ENCODE peak calls at places on chromosomes 6 and 20, in eight cellular contexts. One of them, this sample, is unnamed. For H3K36me3, the result is how much of the 10 kb centered on the place peaks cover.

GRCh38 chr20:59623133-59623532 is 18.8 kb downstream of the PHACTR3 start:
- DNase-seq in heart left ventricle: no peak
- DNase-seq in stomach: no peak
- DNase-seq in uterus: no peak
- DNase-seq in ovary: no peak
- DNase-seq in adrenal gland: no peak
- DNase-seq in sigmoid colon: no peak
- DNase-seq in gastrocnemius medialis: no peak
- DNase-seq in this sample: no peak

GRCh38 chr6:15997751-15998388 is 131.0 kb upstream of the MYLIP start:
- DNase-seq in heart left ventricle: no peak
- DNase-seq in stomach: no peak
- DNase-seq in uterus: no peak
- DNase-seq in ovary: no peak
- DNase-seq in adrenal gland: no peak
- DNase-seq in sigmoid colon: no peak
- DNase-seq in gastrocnemius medialis: no peak
- DNase-seq in this sample: no peak

GRCh38 chr6:18302561-18303439 is 38.5 kb upstream of the DEK start:
- DNase-seq in heart left ventricle: no peak
- DNase-seq in stomach: no peak
- DNase-seq in uterus: no peak
- DNase-seq in ovary: no peak
- DNase-seq in adrenal gland: peak
- DNase-seq in sigmoid colon: no peak
- DNase-seq in gastrocnemius medialis: peak
- DNase-seq in this sample: no peak

GRCh38 chr6:116536216-116536621 is 9.3 kb downstream of the TRAPPC3L start:
- DNase-seq in heart left ventricle: no peak
- DNase-seq in stomach: no peak
- DNase-seq in uterus: no peak
- DNase-seq in ovary: no peak
- DNase-seq in adrenal gland: peak
- DNase-seq in sigmoid colon: no peak
- DNase-seq in gastrocnemius medialis: no peak
- DNase-seq in this sample: peak

GRCh38 chr6:46207174-46207573 is 36.4 kb upstream of the ENPP5 start:
- DNase-seq in heart left ventricle: no peak
- DNase-seq in stomach: no peak
- DNase-seq in uterus: no peak
- DNase-seq in ovary: no peak
- DNase-seq in adrenal gland: no peak
- DNase-seq in sigmoid colon: no peak
- DNase-seq in gastrocnemius medialis: no peak
- DNase-seq in this sample: no peak

GRCh38 chr6:74551896-74552295 is 654.0 kb downstream of the COL12A1 start:
- DNase-seq in heart left ventricle: no peak
- DNase-seq in stomach: no peak
- DNase-seq in uterus: no peak
- DNase-seq in ovary: no peak
- DNase-seq in adrenal gland: no peak
- DNase-seq in sigmoid colon: no peak
- DNase-seq in gastrocnemius medialis: no peak
- DNase-seq in this sample: no peak

GRCh38 chr6:56393615-56394612 is 146.5 kb upstream of the COL21A1 start:
- DNase-seq in heart left ventricle: no peak
- DNase-seq in stomach: no peak
- DNase-seq in uterus: no peak
- DNase-seq in ovary: no peak
- DNase-seq in adrenal gland: no peak
- DNase-seq in sigmoid colon: no peak
- DNase-seq in gastrocnemius medialis: no peak
- DNase-seq in this sample: no peak

GRCh38 chr6:114762145-114762544 is 419.3 kb upstream of the HS3ST5 start:
- DNase-seq in heart left ventricle: no peak
- DNase-seq in stomach: no peak
- DNase-seq in uterus: no peak
- DNase-seq in ovary: no peak
- DNase-seq in adrenal gland: no peak
- DNase-seq in sigmoid colon: no peak
- DNase-seq in gastrocnemius medialis: no peak
- DNase-seq in this sample: no peak

GRCh38 chr6:156102129-156102528 is 646.5 kb upstream of the NOX3 start:
- DNase-seq in heart left ventricle: no peak
- DNase-seq in stomach: no peak
- DNase-seq in uterus: no peak
- DNase-seq in ovary: no peak
- DNase-seq in adrenal gland: no peak
- DNase-seq in sigmoid colon: no peak
- DNase-seq in gastrocnemius medialis: no peak
- DNase-seq in this sample: no peak

GRCh38 chr6:169236988-169237387 is 16.7 kb downstream of the THBS2 start:
- DNase-seq in heart left ventricle: no peak
- DNase-seq in stomach: no peak
- DNase-seq in uterus: no peak
- DNase-seq in ovary: no peak
- DNase-seq in adrenal gland: no peak
- DNase-seq in sigmoid colon: no peak
- DNase-seq in gastrocnemius medialis: no peak
- DNase-seq in this sample: no peak
- H3K36me3 ChIP-seq in heart left ventricle: under half
- H3K36me3 ChIP-seq in stomach: under half
- H3K36me3 ChIP-seq in uterus: under half
- H3K36me3 ChIP-seq in ovary: under half
- H3K36me3 ChIP-seq in adrenal gland: under half
- H3K36me3 ChIP-seq in sigmoid colon: under half
- H3K36me3 ChIP-seq in gastrocnemius medialis: under half
- H3K36me3 ChIP-seq in this sample: under half

GRCh38 chr20:46690219-46691111 is 1.2 kb upstream of the TP53RK start:
- DNase-seq in heart left ventricle: no peak
- DNase-seq in stomach: no peak
- DNase-seq in uterus: no peak
- DNase-seq in ovary: no peak
- DNase-seq in adrenal gland: no peak
- DNase-seq in sigmoid colon: peak
- DNase-seq in gastrocnemius medialis: no peak
- DNase-seq in this sample: no peak
- H3K4me3 ChIP-seq in heart left ventricle: no peak
- H3K4me3 ChIP-seq in stomach: peak
- H3K4me3 ChIP-seq in uterus: peak
- H3K4me3 ChIP-seq in ovary: peak
- H3K4me3 ChIP-seq in adrenal gland: no peak
- H3K4me3 ChIP-seq in sigmoid colon: peak
- H3K4me3 ChIP-seq in gastrocnemius medialis: peak
- H3K4me3 ChIP-seq in this sample: no peak

GRCh38 chr20:47669489-47669888 is 115.8 kb downstream of the SULF2 start:
- DNase-seq in heart left ventricle: no peak
- DNase-seq in stomach: no peak
- DNase-seq in uterus: no peak
- DNase-seq in ovary: no peak
- DNase-seq in adrenal gland: no peak
- DNase-seq in sigmoid colon: no peak
- DNase-seq in gastrocnemius medialis: no peak
- DNase-seq in this sample: no peak
- TF ChIP-seq POLR2A in heart left ventricle: no peak
- TF ChIP-seq POLR2A in stomach: no peak
- TF ChIP-seq POLR2A in uterus: no peak
- TF ChIP-seq POLR2A in ovary: no peak
- TF ChIP-seq POLR2A in adrenal gland: no peak
- TF ChIP-seq POLR2A in sigmoid colon: no peak
- TF ChIP-seq POLR2A in gastrocnemius medialis: no peak
- TF ChIP-seq POLR2A in this sample: no peak

DNA sequence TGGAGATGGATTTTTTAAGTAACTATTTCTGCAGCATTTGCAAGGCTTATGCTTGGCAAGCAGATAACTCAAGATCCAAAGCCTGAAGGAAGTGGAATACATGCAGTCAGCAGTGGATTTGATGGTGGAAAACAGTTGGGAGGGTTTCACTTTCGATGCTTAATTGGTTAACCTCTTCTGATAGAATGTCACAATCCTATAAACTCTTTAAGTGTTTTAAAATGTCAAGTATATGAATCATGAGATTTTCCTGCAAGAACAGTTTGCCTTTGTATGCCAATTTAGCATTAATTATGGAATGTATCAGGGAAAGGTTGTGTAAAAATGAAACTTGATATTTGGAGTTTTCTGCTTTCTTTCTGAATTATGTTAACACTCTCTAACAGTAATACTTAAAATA is 36.6 kb downstream of the NKX2-4 start:
- DNase-seq in heart left ventricle: no peak
- DNase-seq in stomach: no peak
- DNase-seq in uterus: no peak
- DNase-seq in ovary: no peak
- DNase-seq in adrenal gland: no peak
- DNase-seq in sigmoid colon: no peak
- DNase-seq in gastrocnemius medialis: no peak
- DNase-seq in this sample: no peak
- H3K36me3 ChIP-seq in heart left ventricle: half or more
- H3K36me3 ChIP-seq in stomach: half or more
- H3K36me3 ChIP-seq in uterus: under half
- H3K36me3 ChIP-seq in ovary: under half
- H3K36me3 ChIP-seq in adrenal gland: under half
- H3K36me3 ChIP-seq in sigmoid colon: under half
- H3K36me3 ChIP-seq in gastrocnemius medialis: half or more
- H3K36me3 ChIP-seq in this sample: under half

DNA sequence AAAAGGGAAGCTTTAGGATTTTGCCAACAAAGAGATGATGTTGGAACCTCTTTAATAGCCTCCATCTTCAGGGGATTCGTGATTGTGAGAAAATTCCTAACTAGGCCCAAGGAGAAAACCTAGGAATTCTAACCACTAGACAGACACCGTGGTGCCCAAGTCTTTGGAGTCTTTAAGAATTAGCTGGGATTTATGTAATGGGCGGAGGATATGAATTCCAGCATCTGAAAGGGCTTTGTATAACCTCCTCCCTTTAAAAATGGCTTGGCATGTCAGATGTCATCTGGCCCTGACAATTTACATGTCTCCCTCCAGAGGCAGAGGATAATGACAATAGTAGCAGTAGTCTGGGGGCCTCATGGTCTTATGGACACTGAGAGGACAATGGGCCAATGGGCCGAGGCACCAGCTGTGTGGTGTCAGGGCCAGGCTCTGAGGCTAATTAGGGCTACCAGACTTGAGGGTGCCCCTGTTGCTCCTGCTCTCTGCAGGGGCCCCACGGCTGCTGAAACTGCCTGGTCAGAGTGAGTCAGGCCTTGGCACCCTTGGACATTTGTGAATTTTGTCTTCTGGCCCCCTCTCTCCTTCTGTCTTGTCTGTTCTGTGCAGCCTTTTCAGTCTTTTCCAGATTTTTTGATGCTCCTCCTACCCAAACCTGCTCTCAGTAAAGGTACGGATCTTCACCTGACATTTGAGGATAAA is 113.9 kb downstream of the EDN1 start:
- DNase-seq in heart left ventricle: no peak
- DNase-seq in stomach: no peak
- DNase-seq in uterus: no peak
- DNase-seq in ovary: no peak
- DNase-seq in adrenal gland: no peak
- DNase-seq in sigmoid colon: no peak
- DNase-seq in gastrocnemius medialis: no peak
- DNase-seq in this sample: no peak
- H3K4me3 ChIP-seq in heart left ventricle: no peak
- H3K4me3 ChIP-seq in stomach: no peak
- H3K4me3 ChIP-seq in uterus: no peak
- H3K4me3 ChIP-seq in ovary: no peak
- H3K4me3 ChIP-seq in adrenal gland: no peak
- H3K4me3 ChIP-seq in sigmoid colon: no peak
- H3K4me3 ChIP-seq in gastrocnemius medialis: no peak
- H3K4me3 ChIP-seq in this sample: no peak

GRCh38 chr20:63974402-63975200 is 4.8 kb downstream of the SAMD10 start:
- DNase-seq in heart left ventricle: peak
- DNase-seq in stomach: peak
- DNase-seq in uterus: no peak
- DNase-seq in ovary: peak
- DNase-seq in adrenal gland: no peak
- DNase-seq in sigmoid colon: peak
- DNase-seq in gastrocnemius medialis: no peak
- DNase-seq in this sample: peak
- TF ChIP-seq POLR2A in heart left ventricle: no peak
- TF ChIP-seq POLR2A in stomach: no peak
- TF ChIP-seq POLR2A in uterus: no peak
- TF ChIP-seq POLR2A in ovary: no peak
- TF ChIP-seq POLR2A in adrenal gland: no peak
- TF ChIP-seq POLR2A in sigmoid colon: no peak
- TF ChIP-seq POLR2A in gastrocnemius medialis: no peak
- TF ChIP-seq POLR2A in this sample: no peak

DNA sequence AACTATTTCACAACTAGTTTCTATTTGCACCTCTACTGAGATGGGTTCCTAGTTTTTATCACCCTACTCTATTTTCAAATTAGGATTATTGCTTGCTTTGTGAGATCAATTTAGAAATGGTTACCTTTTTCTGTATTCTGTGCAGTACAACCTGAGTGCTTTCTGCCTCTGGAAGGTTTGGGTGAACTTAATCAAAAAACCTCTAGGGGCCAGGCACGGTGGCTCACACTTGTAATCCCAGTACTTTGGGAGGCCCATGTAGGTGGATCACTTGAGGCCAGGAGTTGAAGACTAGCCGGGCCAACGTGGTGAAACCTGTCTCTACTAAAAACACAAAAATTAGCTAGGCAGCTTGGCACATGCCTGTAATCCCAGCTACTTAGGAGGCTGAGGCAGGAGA is 63.3 kb downstream of the SCAF8 start:
- DNase-seq in heart left ventricle: no peak
- DNase-seq in stomach: no peak
- DNase-seq in uterus: no peak
- DNase-seq in ovary: no peak
- DNase-seq in adrenal gland: no peak
- DNase-seq in sigmoid colon: no peak
- DNase-seq in gastrocnemius medialis: no peak
- DNase-seq in this sample: no peak
- H3K36me3 ChIP-seq in heart left ventricle: half or more
- H3K36me3 ChIP-seq in stomach: half or more
- H3K36me3 ChIP-seq in uterus: under half
- H3K36me3 ChIP-seq in ovary: under half
- H3K36me3 ChIP-seq in adrenal gland: under half
- H3K36me3 ChIP-seq in sigmoid colon: under half
- H3K36me3 ChIP-seq in gastrocnemius medialis: under half
- H3K36me3 ChIP-seq in this sample: under half

DNA sequence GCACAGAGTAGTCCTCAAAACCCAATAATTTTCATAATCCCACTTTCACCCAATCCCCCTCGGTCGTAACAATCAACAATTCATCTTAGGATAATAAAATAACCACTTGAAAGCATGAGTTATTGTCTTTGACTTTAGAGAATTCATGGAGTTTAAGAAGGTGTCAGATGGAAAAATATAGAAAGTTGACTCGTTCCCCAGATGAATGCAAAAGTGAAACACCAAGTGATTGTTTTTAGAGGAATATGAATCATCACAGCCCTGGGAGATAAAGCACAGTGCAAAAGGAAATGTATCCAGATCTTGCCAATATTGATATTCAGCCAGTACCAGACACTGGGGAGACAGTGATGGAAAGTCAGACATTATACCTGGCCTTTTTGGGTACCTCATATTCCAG is 860.5 kb downstream of the DHX35 start:
- DNase-seq in heart left ventricle: no peak
- DNase-seq in stomach: no peak
- DNase-seq in uterus: no peak
- DNase-seq in ovary: no peak
- DNase-seq in adrenal gland: peak
- DNase-seq in sigmoid colon: no peak
- DNase-seq in gastrocnemius medialis: no peak
- DNase-seq in this sample: no peak
- H3K4me3 ChIP-seq in heart left ventricle: no peak
- H3K4me3 ChIP-seq in stomach: no peak
- H3K4me3 ChIP-seq in uterus: no peak
- H3K4me3 ChIP-seq in ovary: no peak
- H3K4me3 ChIP-seq in adrenal gland: no peak
- H3K4me3 ChIP-seq in sigmoid colon: no peak
- H3K4me3 ChIP-seq in gastrocnemius medialis: no peak
- H3K4me3 ChIP-seq in this sample: no peak

GRCh38 chr20:3282271-3283221 is 43.6 kb upstream of the SLC4A11 start:
- DNase-seq in heart left ventricle: no peak
- DNase-seq in stomach: no peak
- DNase-seq in uterus: no peak
- DNase-seq in ovary: no peak
- DNase-seq in adrenal gland: no peak
- DNase-seq in sigmoid colon: no peak
- DNase-seq in gastrocnemius medialis: no peak
- DNase-seq in this sample: no peak
- TF ChIP-seq POLR2A in heart left ventricle: no peak
- TF ChIP-seq POLR2A in stomach: no peak
- TF ChIP-seq POLR2A in uterus: no peak
- TF ChIP-seq POLR2A in ovary: no peak
- TF ChIP-seq POLR2A in adrenal gland: no peak
- TF ChIP-seq POLR2A in sigmoid colon: no peak
- TF ChIP-seq POLR2A in gastrocnemius medialis: no peak
- TF ChIP-seq POLR2A in this sample: no peak